ENCODE peak calls at places on chromosomes 3 and 15, in four cellular contexts. L is tibial artery; T is CD8-positive, alpha-beta memory T cell; O is fibroblast of mammary gland. A is an unnamed sample.

GRCh38 chr3:46651084-46651483 is 38.8 kb downstream of the FAM240A start:
- DNase-seq in L (no peak), T (no peak), O (no peak), A (no peak)

GRCh38 chr15:88621789-88622604 is 857 bp downstream of the AEN start:
- DNase-seq in L (no peak), T (peak; percentile 64), O (peak; percentile 80), A (no peak)

GRCh38 chr3:170410428-170411029 is 8.1 kb upstream of the CLDN11 start:
- DNase-seq in L (no peak), T (no peak), O (peak; percentile 56), A (no peak)

GRCh38 chr3:38163117-38163870 is 2.0 kb upstream of the OXSR1 start:
- DNase-seq in L (no peak), T (peak; percentile 27), O (no peak), A (no peak)

GRCh38 chr3:149390772-149391212 is 13.3 kb upstream of the TM4SF1 start:
- DNase-seq in L (no peak), T (no peak), O (peak; percentile 72), A (no peak)

GRCh38 chr15:69131362-69132215 is 28.8 kb upstream of the GLCE start:
- DNase-seq in L (peak; percentile 34), T (no peak), O (no peak), A (no peak)

GRCh38 chr15:68417051-68417450 is 14.9 kb downstream of the ITGA11 start:
- DNase-seq in L (no peak), T (no peak), O (no peak), A (no peak)

GRCh38 chr15:60464836-60465630 is 13.9 kb downstream of the ICE2 start:
- DNase-seq in L (no peak), T (no peak), O (no peak), A (no peak)

GRCh38 chr15:66293085-66293418 is 316 bp upstream of the DIS3L start:
- DNase-seq in L (no peak), T (no peak), O (no peak), A (no peak)

GRCh38 chr3:11948331-11948730 is 55.9 kb upstream of the SYN2 start:
- DNase-seq in L (no peak), T (no peak), O (no peak), A (no peak)

GRCh38 chr3:101903426-101903825 is 54.1 kb downstream of the NFKBIZ start:
- DNase-seq in L (no peak), T (no peak), O (peak; percentile 37), A (no peak)

GRCh38 chr3:11371758-11372157 is 99.6 kb downstream of the ATG7 start:
- DNase-seq in L (no peak), T (no peak), O (no peak), A (no peak)

GRCh38 chr3:20930034-20930433 is 744.0 kb upstream of the SGO1 start:
- DNase-seq in L (no peak), T (no peak), O (peak; percentile 15), A (no peak)

GRCh38 chr3:42078686-42079085 is 12.5 kb upstream of the TRAK1 start:
- DNase-seq in L (no peak), T (no peak), O (no peak), A (no peak)

GRCh38 chr3:48429416-48430358 is at the start of gene PLXNB1:
- DNase-seq in L (peak; percentile 91), T (peak; percentile 70), O (peak; percentile 62), A (peak; percentile 49)

GRCh38 chr15:27679621-27680521 is 419.2 kb downstream of the OCA2 start:
- DNase-seq in L (no peak), T (no peak), O (no peak), A (no peak)

GRCh38 chr15:25905140-25905539 is 42.0 kb upstream of the ATP10A start:
- DNase-seq in L (peak; percentile 64), T (no peak), O (peak; percentile 96), A (no peak)

GRCh38 chr15:63503739-63504246 is 600 bp upstream of the USP3 start:
- DNase-seq in L (peak; percentile 63), T (peak; percentile 93), O (peak; percentile 94), A (peak; percentile 42)

GRCh38 chr3:138608322-138609214 is at the start of gene FAIM:
- DNase-seq in L (peak; percentile 61), T (peak; percentile 77), O (peak; percentile 64), A (peak; percentile 22)

GRCh38 chr3:197242784-197243432 is 55.5 kb downstream of the DLG1 start:
- DNase-seq in L (no peak), T (no peak), O (no peak), A (no peak)

GRCh38 chr15:45134682-45135604 is 5.1 kb downstream of the DUOX1 start:
- DNase-seq in L (no peak), T (no peak), O (no peak), A (no peak)

GRCh38 chr3:61080737-61081445 is 170.4 kb downstream of the FHIT start:
- DNase-seq in L (no peak), T (no peak), O (no peak), A (no peak)

GRCh38 chr15:52651868-52652267 is 27.3 kb downstream of the ATOSA start:
- DNase-seq in L (peak; percentile 63), T (peak; percentile 17), O (peak; percentile 96), A (peak; percentile 69)

GRCh38 chr15:60469893-60470641 is 8.9 kb downstream of the ICE2 start:
- DNase-seq in L (no peak), T (no peak), O (no peak), A (no peak)

GRCh38 chr15:28901587-28901980 is 15.8 kb downstream of the APBA2 start:
- DNase-seq in L (no peak), T (no peak), O (no peak), A (no peak)

GRCh38 chr15:68552773-68553172 is 26.0 kb upstream of the CORO2B start:
- DNase-seq in L (no peak), T (no peak), O (no peak), A (no peak)

GRCh38 chr3:55006277-55006676 is 78.4 kb upstream of the LRTM1 start:
- DNase-seq in L (no peak), T (no peak), O (no peak), A (no peak)

GRCh38 chr15:60682115-60682514 is 203.2 kb upstream of the ICE2 start:
- DNase-seq in L (no peak), T (no peak), O (peak; percentile 83), A (no peak)

GRCh38 chr15:48191574-48192225 is at the start of gene CTXN2:
- DNase-seq in L (no peak), T (no peak), O (no peak), A (no peak)

GRCh38 chr3:55226696-55227095 is 260.4 kb downstream of the WNT5A start:
- DNase-seq in L (no peak), T (no peak), O (peak; percentile 59), A (no peak)

GRCh38 chr3:4865714-4866113 is 113.5 kb upstream of the BHLHE40 start:
- DNase-seq in L (no peak), T (no peak), O (no peak), A (no peak)

GRCh38 chr3:45936261-45936660 is 7.0 kb upstream of the CXCR6 start:
- DNase-seq in L (no peak), T (no peak), O (no peak), A (no peak)

GRCh38 chr3:58351920-58352319 is 19.2 kb downstream of the PXK start:
- DNase-seq in L (no peak), T (no peak), O (no peak), A (no peak)

GRCh38 chr15:69729167-69729748 is 276.6 kb downstream of the RPLP1 start:
- DNase-seq in L (no peak), T (peak; percentile 58), O (peak; percentile 42), A (no peak)

GRCh38 chr3:195810455-195810845 is 1.3 kb downstream of the MUC4 start:
- DNase-seq in L (no peak), T (no peak), O (no peak), A (no peak)

GRCh38 chr3:57062119-57062631 is 1.7 kb downstream of the SPATA12 start:
- DNase-seq in L (no peak), T (no peak), O (no peak), A (no peak)

GRCh38 chr3:25537476-25537875 is 109.4 kb downstream of the RARB start:
- DNase-seq in L (no peak), T (no peak), O (no peak), A (no peak)

DNA sequence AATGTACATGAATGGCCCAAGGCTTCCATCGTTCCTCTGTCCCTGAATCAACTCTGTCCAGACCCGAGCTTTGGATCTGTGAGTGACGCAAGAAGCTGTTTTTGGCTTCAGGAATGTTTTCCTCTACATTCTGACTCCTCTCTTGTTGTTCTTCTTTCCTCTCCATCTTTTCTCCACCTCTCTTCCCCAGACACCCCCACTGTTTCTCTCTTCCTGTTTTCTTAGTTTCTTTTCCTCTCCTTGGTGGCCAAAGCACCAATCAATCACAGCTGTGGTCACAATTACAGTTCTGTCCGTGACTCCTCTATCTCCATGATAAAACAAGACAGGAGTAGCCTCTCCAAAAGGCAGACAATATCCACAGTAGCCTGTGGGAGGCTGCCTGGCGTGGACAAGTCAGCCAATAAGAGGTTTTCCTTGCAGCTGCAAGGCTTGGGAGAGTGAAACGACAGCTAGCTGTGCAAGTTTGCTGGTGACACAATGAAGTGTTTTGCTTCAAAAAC is 4.9 kb upstream of the TMEM212 start:
- DNase-seq in L (peak; percentile 72), T (no peak), O (peak; percentile 92), A (peak; percentile 58)
- H3K4me3 ChIP-seq in L (peak overlapping the region; percentile 31), T (no peak overlapping the region), O (peak overlapping the region; percentile 20), A (peak overlapping the region; percentile 3)

GRCh38 chr3:143170043-143170442 is 50.5 kb downstream of the CHST2 start:
- DNase-seq in L (no peak), T (peak; percentile 27), O (no peak), A (no peak)

GRCh38 chr3:143172313-143173054 is 52.9 kb downstream of the CHST2 start:
- DNase-seq in L (no peak), T (no peak), O (no peak), A (no peak)

GRCh38 chr3:143171141-143171651 is 51.6 kb downstream of the CHST2 start:
- DNase-seq in L (no peak), T (peak; percentile 45), O (peak; percentile 68), A (no peak)

GRCh38 chr3:143171656-143172055 is 52.1 kb downstream of the CHST2 start:
- DNase-seq in L (no peak), T (no peak), O (peak; percentile 56), A (no peak)

GRCh38 chr3:143170676-143171075 is 51.1 kb downstream of the CHST2 start:
- DNase-seq in L (no peak), T (peak; percentile 33), O (peak; percentile 56), A (no peak)
- H3K4me3 ChIP-seq in L (no peak overlapping the region), T (peak overlapping the region; percentile 12), O (no peak overlapping the region), A (no peak overlapping the region)

GRCh38 chr3:168414149-168414548 is 318.4 kb upstream of the GOLIM4 start:
- DNase-seq in L (no peak), T (no peak), O (no peak), A (no peak)
- H3K4me3 ChIP-seq in L (no peak overlapping the region), T (no peak overlapping the region), O (no peak overlapping the region), A (no peak overlapping the region)

GRCh38 chr3:184378650-184379374 is 805 bp upstream of the THPO start:
- DNase-seq in L (no peak), T (no peak), O (no peak), A (no peak)
- H3K4me3 ChIP-seq in L (no peak overlapping the region), T (no peak overlapping the region), O (no peak overlapping the region), A (peak overlapping the region; percentile 45)